ENCODE peak calls at places on chromosomes 4 and X, in nine cellular contexts. O is stimulated activated CD8-positive, alpha-beta memory T cell treated with anti-CD3 and anti-CD28 coated beads, Interleukin-12 subunit alpha, Interleukin-12 subunit beta, amount 100 ng/mL, for 4 hours; B is NCI-H2081; M is HEK293T; G is HTR-8/SVneo; C is naive thymus-derived CD8-positive, alpha-beta T cell; A is stimulated activated CD4-positive, alpha-beta T cell treated with anti-CD3 and anti-CD28 coated beads, Interleukin-4, amount 100 ng/mL, for 24 hours; V is transverse colon; E is EL. Q is an unnamed sample.

GRCh38 chr4:81425087-81425486 is 46.6 kb downstream of the RASGEF1B start:
- DNase-seq in V (no peak), A (no peak), E (no peak), C (no peak), G (no peak), B (no peak), O (no peak), M (no peak), Q (no peak)

GRCh38 chr4:14787894-14788293 is 214.4 kb upstream of the CPEB2 start:
- DNase-seq in O (no peak), A (peak; percentile 8), E (peak; percentile 27), G (no peak), V (peak; percentile 14), B (no peak), C (no peak), M (peak; percentile 7), Q (no peak)

GRCh38 chr4:89319756-89320155 is 12.2 kb upstream of the GPRIN3 start:
- DNase-seq in C (no peak), E (no peak), V (no peak), B (no peak), A (no peak), G (no peak), M (no peak), O (no peak), Q (no peak)

GRCh38 chr4:8283161-8283560 is 13.6 kb downstream of the HTRA3 start:
- DNase-seq in C (no peak), V (no peak), M (no peak), E (no peak), B (no peak), O (no peak), A (no peak), G (no peak), Q (no peak)

GRCh38 chrX:101658661-101659477 is 781 bp downstream of the ARMCX2 start:
- DNase-seq in V (peak; percentile 78), A (peak; percentile 63), E (peak; percentile 64), B (peak; percentile 51), G (no peak), C (peak; percentile 45), M (peak; percentile 52), O (peak; percentile 22), Q (no peak)

GRCh38 chr4:7425591-7426468 is 8.9 kb downstream of the PSAPL1 start:
- DNase-seq in C (no peak), G (no peak), O (no peak), B (no peak), V (peak; percentile 2), A (no peak), M (no peak), E (no peak), Q (no peak)

GRCh38 chr4:24594887-24595286 is 10.5 kb upstream of the DHX15 start:
- DNase-seq in E (peak; percentile 83), G (peak; percentile 40), C (no peak), V (no peak), M (no peak), O (no peak), A (no peak), B (no peak), Q (peak; percentile 45)

GRCh38 chr4:118356731-118357130 is 3.9 kb upstream of the PRSS12 start:
- DNase-seq in A (no peak), O (no peak), M (no peak), E (no peak), B (no peak), V (no peak), G (no peak), C (no peak), Q (no peak)

GRCh38 chr4:19478791-19479190 is 772.9 kb upstream of the SLIT2 start:
- DNase-seq in C (no peak), V (no peak), O (no peak), M (no peak), E (peak; percentile 62), A (no peak), G (no peak), B (no peak), Q (peak; percentile 43)

GRCh38 chrX:103831342-103831802 is 685 bp downstream of the RAB9B start:
- DNase-seq in B (no peak), V (no peak), O (no peak), C (no peak), G (no peak), A (no peak), M (peak; percentile 21), E (no peak), Q (no peak)

GRCh38 chrX:112341598-112341997 is 259.0 kb upstream of the TRPC5 start:
- DNase-seq in A (no peak), G (no peak), V (no peak), M (no peak), E (no peak), O (no peak), B (no peak), C (no peak), Q (no peak)

GRCh38 chrX:129480889-129481288 is 42.4 kb downstream of the SMARCA1 start:
- DNase-seq in O (no peak), E (no peak), G (no peak), A (no peak), C (no peak), B (no peak), M (no peak), V (no peak), Q (no peak)

GRCh38 chr4:78058591-78059523 is 1.7 kb downstream of the FRAS1 start:
- DNase-seq in G (peak; percentile 5), O (no peak), C (no peak), M (peak; percentile 50), V (peak; percentile 41), A (no peak), B (peak; percentile 23), E (peak; percentile 31), Q (no peak)

GRCh38 chr4:167622481-167623240 is 388.4 kb upstream of the SPOCK3 start:
- DNase-seq in O (no peak), B (peak; percentile 27), E (peak; percentile 60), V (peak; percentile 19), M (peak; percentile 66), C (no peak), A (peak; percentile 21), G (peak; percentile 64), Q (no peak)

GRCh38 chrX:38276089-38276488 is 51.2 kb downstream of the RPGR start:
- DNase-seq in O (no peak), C (no peak), B (no peak), M (no peak), G (no peak), A (no peak), V (no peak), E (no peak), Q (no peak)

GRCh38 chr4:88514557-88515511 is 8.7 kb downstream of the PYURF start:
- DNase-seq in M (no peak), E (no peak), V (no peak), C (no peak), B (peak; percentile 42), O (no peak), G (no peak), A (no peak), Q (no peak)

GRCh38 chr4:22515145-22515887 is 550 bp downstream of the ADGRA3 start:
- DNase-seq in B (peak; percentile 55), M (peak; percentile 36), A (peak; percentile 6), O (peak; percentile 4), C (peak; percentile 4), V (peak; percentile 78), E (peak; percentile 78), G (peak; percentile 74), Q (no peak)

GRCh38 chr4:8759987-8760386 is 111.7 kb downstream of the HMX1 start:
- DNase-seq in C (no peak), E (no peak), B (no peak), O (no peak), M (no peak), G (no peak), A (no peak), V (no peak), Q (no peak)

GRCh38 chr4:35052546-35052945 is 1191.8 kb downstream of the ARAP2 start:
- DNase-seq in V (no peak), B (no peak), M (no peak), E (no peak), C (no peak), G (no peak), A (no peak), O (no peak), Q (no peak)

Q was measured in HS-27A.